ENCODE peak calls at places on chromosomes 7 and 10, in four cellular contexts. One of them, this sample, is unnamed.

GRCh38 chr10:78869508-78870439 is 199.0 kb upstream of the ZMIZ1 start:
- DNase-seq in GM12878: no peak
- DNase-seq in psoas muscle: no peak
- DNase-seq in SK-N-SH: no peak
- DNase-seq in this sample: no peak

GRCh38 chr7:44307301-44307900 is 18.0 kb downstream of the CAMK2B start:
- DNase-seq in psoas muscle: peak
- DNase-seq in GM12878: no peak
- DNase-seq in SK-N-SH: peak
- DNase-seq in this sample: no peak

GRCh38 chr7:91034459-91035368 is 229.5 kb upstream of the FZD1 start:
- DNase-seq in GM12878: no peak
- DNase-seq in psoas muscle: no peak
- DNase-seq in SK-N-SH: peak
- DNase-seq in this sample: no peak

GRCh38 chr10:94991243-94991888 is 52.9 kb downstream of the CYP2C9 start:
- DNase-seq in psoas muscle: no peak
- DNase-seq in SK-N-SH: no peak
- DNase-seq in GM12878: no peak
- DNase-seq in this sample: no peak

GRCh38 chr7:81684513-81685262 is 85.2 kb downstream of the HGF start:
- DNase-seq in psoas muscle: peak
- DNase-seq in GM12878: peak
- DNase-seq in SK-N-SH: peak
- DNase-seq in this sample: peak

GRCh38 chr7:150337659-150338081 is 3.8 kb downstream of the RARRES2 start:
- DNase-seq in SK-N-SH: no peak
- DNase-seq in psoas muscle: no peak
- DNase-seq in GM12878: no peak
- DNase-seq in this sample: no peak

GRCh38 chr10:23111679-23112286 is 16.4 kb downstream of the MSRB2 start:
- DNase-seq in GM12878: no peak
- DNase-seq in psoas muscle: no peak
- DNase-seq in SK-N-SH: no peak
- DNase-seq in this sample: no peak

GRCh38 chr10:59234814-59235429 is 58.5 kb downstream of the PHYHIPL start:
- DNase-seq in psoas muscle: no peak
- DNase-seq in GM12878: no peak
- DNase-seq in SK-N-SH: no peak
- DNase-seq in this sample: no peak

GRCh38 chr10:34801066-34801738 is 13.9 kb downstream of the PARD3 start:
- DNase-seq in GM12878: no peak
- DNase-seq in psoas muscle: no peak
- DNase-seq in SK-N-SH: no peak
- DNase-seq in this sample: no peak

GRCh38 chr10:43424431-43424830 is 12.5 kb upstream of the ZNF487 start:
- DNase-seq in SK-N-SH: no peak
- DNase-seq in GM12878: no peak
- DNase-seq in psoas muscle: no peak
- DNase-seq in this sample: no peak

GRCh38 chr7:114979388-114979787 is 57.5 kb downstream of the MDFIC start:
- DNase-seq in psoas muscle: peak
- DNase-seq in SK-N-SH: no peak
- DNase-seq in GM12878: no peak
- DNase-seq in this sample: peak

GRCh38 chr7:132276986-132277716 is 299.1 kb downstream of the PLXNA4 start:
- DNase-seq in SK-N-SH: no peak
- DNase-seq in GM12878: no peak
- DNase-seq in psoas muscle: no peak
- DNase-seq in this sample: no peak

GRCh38 chr10:116521424-116522305 is 24.1 kb upstream of the PNLIP start:
- DNase-seq in GM12878: no peak
- DNase-seq in psoas muscle: no peak
- DNase-seq in SK-N-SH: peak
- DNase-seq in this sample: no peak

GRCh38 chr10:29343607-29344038 is 54.8 kb downstream of the LYZL1 start:
- DNase-seq in psoas muscle: no peak
- DNase-seq in GM12878: no peak
- DNase-seq in SK-N-SH: no peak
- DNase-seq in this sample: no peak

GRCh38 chr7:113120647-113121046 is 2.3 kb upstream of the SMIM30 start:
- DNase-seq in psoas muscle: no peak
- DNase-seq in SK-N-SH: peak
- DNase-seq in GM12878: no peak
- DNase-seq in this sample: no peak

GRCh38 chr10:133047526-133047925 is 40.2 kb upstream of the ADGRA1 start:
- DNase-seq in SK-N-SH: no peak
- DNase-seq in GM12878: no peak
- DNase-seq in psoas muscle: no peak
- DNase-seq in this sample: no peak

GRCh38 chr7:23938937-23939552 is 229.0 kb downstream of the STK31 start:
- DNase-seq in SK-N-SH: peak
- DNase-seq in psoas muscle: no peak
- DNase-seq in GM12878: no peak
- DNase-seq in this sample: no peak

GRCh38 chr10:132545659-132546367 is 8.2 kb downstream of the INPP5A start:
- DNase-seq in GM12878: no peak
- DNase-seq in psoas muscle: peak
- DNase-seq in SK-N-SH: no peak
- DNase-seq in this sample: peak

GRCh38 chr7:138000081-138000701 is 1.7 kb downstream of the CREB3L2 start:
- DNase-seq in SK-N-SH: no peak
- DNase-seq in GM12878: no peak
- DNase-seq in psoas muscle: peak
- DNase-seq in this sample: peak

GRCh38 chr7:151012921-151013347 is 11.4 kb downstream of the ATG9B start:
- DNase-seq in SK-N-SH: peak
- DNase-seq in GM12878: no peak
- DNase-seq in psoas muscle: no peak
- DNase-seq in this sample: no peak

GRCh38 chr10:1552881-1553595 is 184.3 kb downstream of the ADARB2 start:
- DNase-seq in psoas muscle: no peak
- DNase-seq in SK-N-SH: no peak
- DNase-seq in GM12878: no peak
- DNase-seq in this sample: no peak

GRCh38 chr7:93949468-93949867 is 27.9 kb downstream of the GNG11 start:
- DNase-seq in SK-N-SH: peak
- DNase-seq in psoas muscle: no peak
- DNase-seq in GM12878: no peak
- DNase-seq in this sample: no peak

GRCh38 chr10:132691711-132692153 is 94.2 kb downstream of the NKX6-2 start:
- DNase-seq in psoas muscle: peak
- DNase-seq in GM12878: no peak
- DNase-seq in SK-N-SH: no peak
- DNase-seq in this sample: peak

GRCh38 chr10:126504051-126504760 is 115.9 kb upstream of the ADAM12 start:
- DNase-seq in GM12878: no peak
- DNase-seq in SK-N-SH: peak
- DNase-seq in psoas muscle: no peak
- DNase-seq in this sample: peak

GRCh38 chr7:372939-373791 is 83.2 kb downstream of the FOXL3 start:
- DNase-seq in GM12878: no peak
- DNase-seq in SK-N-SH: peak
- DNase-seq in psoas muscle: peak
- DNase-seq in this sample: peak

GRCh38 chr10:52542891-52543290 is 228.8 kb downstream of the DKK1 start:
- DNase-seq in SK-N-SH: no peak
- DNase-seq in GM12878: no peak
- DNase-seq in psoas muscle: no peak
- DNase-seq in this sample: no peak
- H3K27ac ChIP-seq in SK-N-SH: peak
- H3K27ac ChIP-seq in GM12878: no peak
- H3K27ac ChIP-seq in psoas muscle: no peak
- H3K27ac ChIP-seq in this sample: no peak

GRCh38 chr10:61169294-61169693 is 225.3 kb upstream of the RHOBTB1 start:
- DNase-seq in SK-N-SH: no peak
- DNase-seq in GM12878: no peak
- DNase-seq in psoas muscle: no peak
- DNase-seq in this sample: no peak

GRCh38 chr10:61173450-61173849 is 229.5 kb upstream of the RHOBTB1 start:
- DNase-seq in GM12878: no peak
- DNase-seq in psoas muscle: no peak
- DNase-seq in SK-N-SH: no peak
- DNase-seq in this sample: no peak

GRCh38 chr10:61172182-61172926 is 228.4 kb upstream of the RHOBTB1 start:
- DNase-seq in SK-N-SH: no peak
- DNase-seq in psoas muscle: no peak
- DNase-seq in GM12878: no peak
- DNase-seq in this sample: no peak

GRCh38 chr10:61166489-61166888 is 222.5 kb upstream of the RHOBTB1 start:
- DNase-seq in SK-N-SH: no peak
- DNase-seq in GM12878: no peak
- DNase-seq in psoas muscle: no peak
- DNase-seq in this sample: no peak

DNA sequence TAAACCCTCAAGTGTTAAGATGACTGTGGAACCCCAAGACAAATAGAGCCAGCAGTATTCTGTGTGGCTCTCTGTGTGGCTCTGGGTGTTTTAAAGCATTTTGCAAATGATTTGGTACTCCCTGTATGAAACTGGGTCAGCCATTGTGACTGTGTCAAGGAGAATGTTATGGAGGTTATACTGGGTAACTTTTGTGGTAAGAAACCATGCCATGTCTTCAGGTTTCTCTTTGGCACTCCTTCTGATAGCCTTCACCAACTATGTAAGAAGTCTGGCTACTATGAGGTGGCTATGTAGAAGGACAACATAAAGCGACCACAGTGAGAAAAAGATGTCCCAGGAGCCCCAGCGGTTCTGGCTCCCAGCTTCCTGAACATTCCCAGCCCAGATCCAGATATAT is 226.6 kb upstream of the RHOBTB1 start:
- DNase-seq in GM12878: no peak
- DNase-seq in psoas muscle: no peak
- DNase-seq in SK-N-SH: no peak
- DNase-seq in this sample: no peak
- TF ChIP-seq CTCF in GM12878: no peak
- TF ChIP-seq CTCF in psoas muscle: no peak
- TF ChIP-seq CTCF in SK-N-SH: no peak
- TF ChIP-seq CTCF in this sample: no peak

GRCh38 chr10:52900564-52900963 is 128.0 kb upstream of the MBL2 start:
- DNase-seq in psoas muscle: no peak
- DNase-seq in GM12878: peak
- DNase-seq in SK-N-SH: no peak
- DNase-seq in this sample: no peak

GRCh38 chr10:52895066-52895465 is 122.5 kb upstream of the MBL2 start:
- DNase-seq in SK-N-SH: no peak
- DNase-seq in GM12878: no peak
- DNase-seq in psoas muscle: no peak
- DNase-seq in this sample: no peak

GRCh38 chr10:52897162-52897561 is 124.6 kb upstream of the MBL2 start:
- DNase-seq in psoas muscle: no peak
- DNase-seq in SK-N-SH: no peak
- DNase-seq in GM12878: no peak
- DNase-seq in this sample: no peak
- H3K27ac ChIP-seq in psoas muscle: no peak
- H3K27ac ChIP-seq in SK-N-SH: no peak
- H3K27ac ChIP-seq in GM12878: no peak
- H3K27ac ChIP-seq in this sample: no peak

DNA sequence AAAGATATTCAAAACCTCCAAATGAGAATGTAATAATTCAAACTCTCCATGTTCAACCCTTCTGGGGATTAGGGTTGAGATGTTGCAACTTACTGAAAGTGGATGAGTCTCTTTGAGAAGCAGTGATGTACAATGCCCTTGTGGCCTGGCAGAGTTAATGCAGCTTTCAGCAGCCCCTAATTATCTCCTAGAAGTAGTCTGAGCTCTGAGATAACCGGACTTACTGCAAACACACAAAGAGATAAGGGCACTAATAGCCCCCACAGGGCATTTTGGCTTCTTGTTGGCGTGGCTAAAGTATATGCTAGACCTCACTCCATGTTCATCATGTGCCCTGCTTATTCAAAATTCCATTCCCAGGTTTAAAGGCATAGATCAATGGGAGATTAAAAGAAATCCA is 404.7 kb downstream of the NEBL start:
- DNase-seq in SK-N-SH: peak
- DNase-seq in GM12878: no peak
- DNase-seq in psoas muscle: no peak
- DNase-seq in this sample: no peak
- TF ChIP-seq CTCF in SK-N-SH: no peak
- TF ChIP-seq CTCF in GM12878: no peak
- TF ChIP-seq CTCF in psoas muscle: no peak
- TF ChIP-seq CTCF in this sample: no peak

DNA sequence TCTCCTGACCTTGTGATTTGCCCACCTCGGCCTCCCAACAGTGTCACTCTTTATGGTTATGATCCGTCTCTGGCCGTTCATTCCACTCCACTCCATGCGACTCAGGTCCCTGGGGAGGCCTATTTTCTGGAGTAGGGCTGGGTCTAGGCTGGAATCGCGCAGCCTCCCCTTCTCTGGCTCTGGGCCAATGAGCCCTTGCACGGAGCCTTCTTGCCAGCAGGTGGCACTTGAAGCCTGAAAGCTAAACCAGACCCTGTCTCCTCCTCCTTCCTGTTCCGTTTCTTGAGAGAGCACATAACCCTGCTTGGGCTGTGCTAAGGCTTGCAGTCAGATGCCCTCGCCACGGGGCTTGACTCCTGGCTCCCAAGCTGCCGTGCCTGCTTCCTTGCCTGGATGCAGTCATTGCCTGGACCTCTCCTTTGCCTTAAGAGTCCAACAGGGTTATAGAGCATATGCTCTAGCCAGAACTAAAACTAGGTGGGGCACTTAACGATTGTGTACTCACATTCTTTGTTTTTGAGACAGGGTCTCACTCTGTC is 9.6 kb upstream of the DNAJB12 start:
- DNase-seq in psoas muscle: peak
- DNase-seq in GM12878: peak
- DNase-seq in SK-N-SH: peak
- DNase-seq in this sample: peak
- H3K27ac ChIP-seq in psoas muscle: peak
- H3K27ac ChIP-seq in GM12878: peak
- H3K27ac ChIP-seq in SK-N-SH: peak
- H3K27ac ChIP-seq in this sample: peak

GRCh38 chr7:32070406-32071360 is at the start of gene PDE1C:
- DNase-seq in GM12878: no peak
- DNase-seq in psoas muscle: no peak
- DNase-seq in SK-N-SH: peak
- DNase-seq in this sample: peak

GRCh38 chr7:32069251-32069650 is 956 bp downstream of the PDE1C start:
- DNase-seq in SK-N-SH: no peak
- DNase-seq in psoas muscle: no peak
- DNase-seq in GM12878: no peak
- DNase-seq in this sample: no peak

GRCh38 chr7:32071466-32072091 is 1.4 kb upstream of the PDE1C start:
- DNase-seq in SK-N-SH: no peak
- DNase-seq in psoas muscle: no peak
- DNase-seq in GM12878: no peak
- DNase-seq in this sample: no peak

GRCh38 chr7:32068411-32068905 is 1.7 kb downstream of the PDE1C start:
- DNase-seq in SK-N-SH: no peak
- DNase-seq in psoas muscle: no peak
- DNase-seq in GM12878: no peak
- DNase-seq in this sample: no peak

GRCh38 chr7:32070051-32070405 is 179 bp downstream of the PDE1C start:
- DNase-seq in SK-N-SH: no peak
- DNase-seq in GM12878: no peak
- DNase-seq in psoas muscle: no peak
- DNase-seq in this sample: no peak
- TF ChIP-seq CTCF in SK-N-SH: no peak
- TF ChIP-seq CTCF in GM12878: no peak
- TF ChIP-seq CTCF in psoas muscle: no peak
- TF ChIP-seq CTCF in this sample: no peak